ENCODE peak calls at places on chromosomes 4 and X, in six cellular contexts. N is fibroblast of pulmonary artery; X is cardiac fibroblast; W is AG10803; P is EL; A is activated T-helper 9 cell treated with anti-CD3 and anti-CD28 coated beads, Interleukin-2, amount 50 U/mL, for 16 hours. R is an unnamed sample.

GRCh38 chrX:9318761-9319160 is 146.1 kb upstream of the TBL1X start:
- DNase-seq in A (no peak), N (no peak), P (no peak), W (no peak), X (no peak), R (no peak)

GRCh38 chr4:168748807-168749206 is 252.0 kb downstream of the PALLD start:
- DNase-seq in W (no peak), X (no peak), P (no peak), N (no peak), A (no peak), R (no peak)

GRCh38 chrX:24242649-24243556 is 71.0 kb downstream of the SUPT20HL2 start:
- DNase-seq in P (peak; percentile 64), X (peak; percentile 97), W (peak; percentile 92), N (peak; percentile 87), A (no peak), R (no peak)

GRCh38 chrX:137998619-137999018 is 432.7 kb downstream of the ZIC3 start:
- DNase-seq in A (no peak), X (no peak), P (no peak), N (no peak), W (no peak), R (no peak)

GRCh38 chr4:159296061-159296460 is 193.2 kb downstream of the RAPGEF2 start:
- DNase-seq in N (no peak), W (peak; percentile 42), P (peak; percentile 66), X (no peak), A (no peak), R (no peak)

GRCh38 chr4:73523126-73523525 is 41.6 kb downstream of the AFM start:
- DNase-seq in P (no peak), W (no peak), X (no peak), N (no peak), A (no peak), R (no peak)

GRCh38 chr4:123352966-123353365 is 43.6 kb upstream of the SPRY1 start:
- DNase-seq in N (no peak), W (no peak), X (no peak), P (no peak), A (no peak), R (no peak)

GRCh38 chr4:26256016-26256415 is 64.8 kb upstream of the RBPJ start:
- DNase-seq in N (no peak), W (peak; percentile 67), P (no peak), A (no peak), X (no peak), R (no peak)

GRCh38 chr4:116150152-116150551 is 935.2 kb downstream of the TRAM1L1 start:
- DNase-seq in W (no peak), P (no peak), X (no peak), A (no peak), N (no peak), R (no peak)

GRCh38 chr4:20658456-20658855 is 41.8 kb upstream of the PACRGL start:
- DNase-seq in W (no peak), P (no peak), X (no peak), A (no peak), N (no peak), R (no peak)

GRCh38 chr4:101218894-101219293 is 128.4 kb downstream of the PPP3CA start:
- DNase-seq in W (no peak), X (no peak), P (no peak), A (no peak), N (no peak), R (no peak)